ENCODE peak calls at places on chromosomes 3 and 15, in four cellular contexts. G is NCI-H1436, X is cardiac septum, T is iPS DF 6.9. J is an unnamed sample.

GRCh38 chr3:178439504-178439903 is 96.7 kb upstream of the KCNMB2 start:
- DNase-seq in G (no peak), X (no peak), T (no peak), J (no peak)

GRCh38 chr3:25678581-25678980 is 13.9 kb upstream of the TOP2B start:
- DNase-seq in G (no peak), X (no peak), T (no peak), J (no peak)

GRCh38 chr3:63576826-63577225 is 75.6 kb upstream of the SNTN start:
- DNase-seq in G (peak), X (no peak), T (peak), J (no peak)

GRCh38 chr3:125381743-125382142 is 6.6 kb upstream of the ZNF148 start:
- DNase-seq in G (no peak), X (no peak), T (no peak), J (peak)

GRCh38 chr15:66080791-66081475 is 172.6 kb downstream of the MEGF11 start:
- DNase-seq in G (no peak), X (no peak), T (no peak), J (peak)

GRCh38 chr3:120200836-120201235 is 84.2 kb downstream of the GPR156 start:
- DNase-seq in G (no peak), X (no peak), T (no peak), J (no peak)

GRCh38 chr3:195095035-195095703 is 175.8 kb downstream of the XXYLT1 start:
- DNase-seq in G (peak), X (peak), T (no peak), J (no peak)

GRCh38 chr15:66946578-66947164 is 118.7 kb upstream of the SMAD3 start:
- DNase-seq in G (peak), X (no peak), T (peak), J (no peak)

GRCh38 chr15:97875513-97876285 is 84.8 kb upstream of the ARRDC4 start:
- DNase-seq in G (peak), X (no peak), T (no peak), J (no peak)

GRCh38 chr3:193816656-193817311 is 223.8 kb downstream of the OPA1 start:
- DNase-seq in G (peak), X (peak), T (peak), J (no peak)

GRCh38 chr3:53630547-53630946 is 136.1 kb downstream of the CACNA1D start:
- DNase-seq in G (no peak), X (no peak), T (no peak), J (no peak)

GRCh38 chr3:153151037-153151436 is 11.0 kb upstream of the RAP2B start:
- DNase-seq in G (no peak), X (no peak), T (no peak), J (no peak)

J was measured in HS-5.